ENCODE peak calls at places on chromosomes 13 and 19, in ten cellular contexts. One of them, this sample, is unnamed.
A peak's percentile ranks its signal among the peaks of the same experiment; 100 is the strongest.

GRCh38 chr19:16661480-16662034 is 618 bp downstream of the TMEM38A start:
- DNase-seq in NCI-H2029 treated with DMSO at 0.1 percent for 48 hours: no peak
- DNase-seq in activated CD4-positive, alpha-beta T cell treated with anti-CD3 and anti-CD28 coated beads, Interleukin-2, amount 10 ng/mL, durations not matched to agents 7 days and 5 days: peak; percentile 12
- DNase-seq in germinal center: peak; percentile 22
- DNase-seq in putamen: peak; percentile 46
- DNase-seq in dorsolateral prefrontal cortex: peak; percentile 33
- DNase-seq in LHCN-M2: no peak
- DNase-seq in C1 segment of cervical spinal cord: peak; percentile 27
- DNase-seq in lower leg skin: peak; percentile 17
- DNase-seq in SK-MEL-5: no peak
- DNase-seq in this sample: peak; percentile 17

GRCh38 chr19:38737921-38738731 is 6.1 kb downstream of the CAPN12 start:
- DNase-seq in NCI-H2029 treated with DMSO at 0.1 percent for 48 hours: no peak
- DNase-seq in activated CD4-positive, alpha-beta T cell treated with anti-CD3 and anti-CD28 coated beads, Interleukin-2, amount 10 ng/mL, durations not matched to agents 7 days and 5 days: no peak
- DNase-seq in germinal center: no peak
- DNase-seq in putamen: no peak
- DNase-seq in dorsolateral prefrontal cortex: no peak
- DNase-seq in LHCN-M2: no peak
- DNase-seq in C1 segment of cervical spinal cord: no peak
- DNase-seq in lower leg skin: no peak
- DNase-seq in SK-MEL-5: no peak
- DNase-seq in this sample: no peak

GRCh38 chr13:113176292-113176691 is 17.8 kb downstream of the PROZ start:
- DNase-seq in NCI-H2029 treated with DMSO at 0.1 percent for 48 hours: no peak
- DNase-seq in activated CD4-positive, alpha-beta T cell treated with anti-CD3 and anti-CD28 coated beads, Interleukin-2, amount 10 ng/mL, durations not matched to agents 7 days and 5 days: peak; percentile 58
- DNase-seq in germinal center: no peak
- DNase-seq in putamen: no peak
- DNase-seq in dorsolateral prefrontal cortex: no peak
- DNase-seq in LHCN-M2: no peak
- DNase-seq in C1 segment of cervical spinal cord: no peak
- DNase-seq in lower leg skin: no peak
- DNase-seq in SK-MEL-5: no peak
- DNase-seq in this sample: no peak

GRCh38 chr13:100544866-100545683 is 43.5 kb downstream of the GGACT start:
- DNase-seq in NCI-H2029 treated with DMSO at 0.1 percent for 48 hours: peak; percentile 17
- DNase-seq in activated CD4-positive, alpha-beta T cell treated with anti-CD3 and anti-CD28 coated beads, Interleukin-2, amount 10 ng/mL, durations not matched to agents 7 days and 5 days: no peak
- DNase-seq in germinal center: no peak
- DNase-seq in putamen: no peak
- DNase-seq in dorsolateral prefrontal cortex: peak; percentile 66
- DNase-seq in LHCN-M2: no peak
- DNase-seq in C1 segment of cervical spinal cord: no peak
- DNase-seq in lower leg skin: no peak
- DNase-seq in SK-MEL-5: no peak
- DNase-seq in this sample: no peak

GRCh38 chr19:5958851-5959122 is 19.2 kb downstream of the RANBP3 start:
- DNase-seq in NCI-H2029 treated with DMSO at 0.1 percent for 48 hours: no peak
- DNase-seq in activated CD4-positive, alpha-beta T cell treated with anti-CD3 and anti-CD28 coated beads, Interleukin-2, amount 10 ng/mL, durations not matched to agents 7 days and 5 days: no peak
- DNase-seq in germinal center: no peak
- DNase-seq in putamen: no peak
- DNase-seq in dorsolateral prefrontal cortex: no peak
- DNase-seq in LHCN-M2: no peak
- DNase-seq in C1 segment of cervical spinal cord: no peak
- DNase-seq in lower leg skin: no peak
- DNase-seq in SK-MEL-5: no peak
- DNase-seq in this sample: no peak

GRCh38 chr19:55605637-55606470 is at the start of gene ZNF865:
- DNase-seq in NCI-H2029 treated with DMSO at 0.1 percent for 48 hours: peak; percentile 62
- DNase-seq in activated CD4-positive, alpha-beta T cell treated with anti-CD3 and anti-CD28 coated beads, Interleukin-2, amount 10 ng/mL, durations not matched to agents 7 days and 5 days: peak; percentile 76
- DNase-seq in germinal center: peak; percentile 68
- DNase-seq in putamen: peak; percentile 66
- DNase-seq in dorsolateral prefrontal cortex: peak; percentile 83
- DNase-seq in LHCN-M2: peak; percentile 74
- DNase-seq in C1 segment of cervical spinal cord: peak; percentile 52
- DNase-seq in lower leg skin: peak; percentile 59
- DNase-seq in SK-MEL-5: peak; percentile 82
- DNase-seq in this sample: peak; percentile 67

GRCh38 chr19:41427647-41428480 is 690 bp upstream of the B3GNT8 start:
- DNase-seq in NCI-H2029 treated with DMSO at 0.1 percent for 48 hours: peak; percentile 30
- DNase-seq in activated CD4-positive, alpha-beta T cell treated with anti-CD3 and anti-CD28 coated beads, Interleukin-2, amount 10 ng/mL, durations not matched to agents 7 days and 5 days: peak; percentile 40
- DNase-seq in germinal center: no peak
- DNase-seq in putamen: no peak
- DNase-seq in dorsolateral prefrontal cortex: peak; percentile 36
- DNase-seq in LHCN-M2: no peak
- DNase-seq in C1 segment of cervical spinal cord: no peak
- DNase-seq in lower leg skin: no peak
- DNase-seq in SK-MEL-5: no peak
- DNase-seq in this sample: peak; percentile 30

GRCh38 chr19:14339741-14340140 is 41.5 kb upstream of the ADGRE5 start:
- DNase-seq in NCI-H2029 treated with DMSO at 0.1 percent for 48 hours: no peak
- DNase-seq in activated CD4-positive, alpha-beta T cell treated with anti-CD3 and anti-CD28 coated beads, Interleukin-2, amount 10 ng/mL, durations not matched to agents 7 days and 5 days: no peak
- DNase-seq in germinal center: no peak
- DNase-seq in putamen: no peak
- DNase-seq in dorsolateral prefrontal cortex: no peak
- DNase-seq in LHCN-M2: no peak
- DNase-seq in C1 segment of cervical spinal cord: no peak
- DNase-seq in lower leg skin: no peak
- DNase-seq in SK-MEL-5: no peak
- DNase-seq in this sample: no peak

GRCh38 chr19:10343495-10343894 is 4.1 kb upstream of the ICAM3 start:
- DNase-seq in NCI-H2029 treated with DMSO at 0.1 percent for 48 hours: no peak
- DNase-seq in activated CD4-positive, alpha-beta T cell treated with anti-CD3 and anti-CD28 coated beads, Interleukin-2, amount 10 ng/mL, durations not matched to agents 7 days and 5 days: no peak
- DNase-seq in germinal center: no peak
- DNase-seq in putamen: no peak
- DNase-seq in dorsolateral prefrontal cortex: no peak
- DNase-seq in LHCN-M2: no peak
- DNase-seq in C1 segment of cervical spinal cord: no peak
- DNase-seq in lower leg skin: no peak
- DNase-seq in SK-MEL-5: no peak
- DNase-seq in this sample: no peak

GRCh38 chr13:40494513-40494912 is 171.9 kb downstream of the FOXO1 start:
- DNase-seq in NCI-H2029 treated with DMSO at 0.1 percent for 48 hours: no peak
- DNase-seq in activated CD4-positive, alpha-beta T cell treated with anti-CD3 and anti-CD28 coated beads, Interleukin-2, amount 10 ng/mL, durations not matched to agents 7 days and 5 days: peak; percentile 39
- DNase-seq in germinal center: no peak
- DNase-seq in putamen: no peak
- DNase-seq in dorsolateral prefrontal cortex: no peak
- DNase-seq in LHCN-M2: no peak
- DNase-seq in C1 segment of cervical spinal cord: no peak
- DNase-seq in lower leg skin: no peak
- DNase-seq in SK-MEL-5: peak; percentile 13
- DNase-seq in this sample: no peak

GRCh38 chr13:28442872-28443271 is 52.1 kb downstream of the FLT1 start:
- DNase-seq in NCI-H2029 treated with DMSO at 0.1 percent for 48 hours: no peak
- DNase-seq in activated CD4-positive, alpha-beta T cell treated with anti-CD3 and anti-CD28 coated beads, Interleukin-2, amount 10 ng/mL, durations not matched to agents 7 days and 5 days: no peak
- DNase-seq in germinal center: no peak
- DNase-seq in putamen: no peak
- DNase-seq in dorsolateral prefrontal cortex: peak; percentile 55
- DNase-seq in LHCN-M2: no peak
- DNase-seq in C1 segment of cervical spinal cord: no peak
- DNase-seq in lower leg skin: no peak
- DNase-seq in SK-MEL-5: no peak
- DNase-seq in this sample: no peak

GRCh38 chr13:20658451-20658850 is 45.0 kb upstream of the IL17D start:
- DNase-seq in NCI-H2029 treated with DMSO at 0.1 percent for 48 hours: no peak
- DNase-seq in activated CD4-positive, alpha-beta T cell treated with anti-CD3 and anti-CD28 coated beads, Interleukin-2, amount 10 ng/mL, durations not matched to agents 7 days and 5 days: no peak
- DNase-seq in germinal center: no peak
- DNase-seq in putamen: no peak
- DNase-seq in dorsolateral prefrontal cortex: no peak
- DNase-seq in LHCN-M2: no peak
- DNase-seq in C1 segment of cervical spinal cord: no peak
- DNase-seq in lower leg skin: no peak
- DNase-seq in SK-MEL-5: no peak
- DNase-seq in this sample: no peak

GRCh38 chr13:71866173-71867091 is 572 bp downstream of the DACH1 start:
- DNase-seq in NCI-H2029 treated with DMSO at 0.1 percent for 48 hours: no peak
- DNase-seq in activated CD4-positive, alpha-beta T cell treated with anti-CD3 and anti-CD28 coated beads, Interleukin-2, amount 10 ng/mL, durations not matched to agents 7 days and 5 days: peak; percentile 22
- DNase-seq in germinal center: no peak
- DNase-seq in putamen: no peak
- DNase-seq in dorsolateral prefrontal cortex: no peak
- DNase-seq in LHCN-M2: no peak
- DNase-seq in C1 segment of cervical spinal cord: no peak
- DNase-seq in lower leg skin: no peak
- DNase-seq in SK-MEL-5: no peak
- DNase-seq in this sample: no peak

GRCh38 chr13:20128459-20128927 is 32.4 kb downstream of the GJA3 start:
- DNase-seq in NCI-H2029 treated with DMSO at 0.1 percent for 48 hours: no peak
- DNase-seq in activated CD4-positive, alpha-beta T cell treated with anti-CD3 and anti-CD28 coated beads, Interleukin-2, amount 10 ng/mL, durations not matched to agents 7 days and 5 days: no peak
- DNase-seq in germinal center: no peak
- DNase-seq in putamen: no peak
- DNase-seq in dorsolateral prefrontal cortex: no peak
- DNase-seq in LHCN-M2: no peak
- DNase-seq in C1 segment of cervical spinal cord: no peak
- DNase-seq in lower leg skin: no peak
- DNase-seq in SK-MEL-5: no peak
- DNase-seq in this sample: no peak

GRCh38 chr13:111145506-111145905 is 30.4 kb downstream of the ARHGEF7 start:
- DNase-seq in NCI-H2029 treated with DMSO at 0.1 percent for 48 hours: no peak
- DNase-seq in activated CD4-positive, alpha-beta T cell treated with anti-CD3 and anti-CD28 coated beads, Interleukin-2, amount 10 ng/mL, durations not matched to agents 7 days and 5 days: no peak
- DNase-seq in germinal center: no peak
- DNase-seq in putamen: no peak
- DNase-seq in dorsolateral prefrontal cortex: no peak
- DNase-seq in LHCN-M2: no peak
- DNase-seq in C1 segment of cervical spinal cord: no peak
- DNase-seq in lower leg skin: no peak
- DNase-seq in SK-MEL-5: no peak
- DNase-seq in this sample: no peak

GRCh38 chr19:43664008-43664407 is 6.0 kb downstream of the PLAUR start:
- DNase-seq in NCI-H2029 treated with DMSO at 0.1 percent for 48 hours: no peak
- DNase-seq in activated CD4-positive, alpha-beta T cell treated with anti-CD3 and anti-CD28 coated beads, Interleukin-2, amount 10 ng/mL, durations not matched to agents 7 days and 5 days: peak; percentile 64
- DNase-seq in germinal center: no peak
- DNase-seq in putamen: no peak
- DNase-seq in dorsolateral prefrontal cortex: no peak
- DNase-seq in LHCN-M2: no peak
- DNase-seq in C1 segment of cervical spinal cord: no peak
- DNase-seq in lower leg skin: no peak
- DNase-seq in SK-MEL-5: no peak
- DNase-seq in this sample: no peak

GRCh38 chr19:47210689-47211316 is 20.2 kb downstream of the BBC3 start:
- DNase-seq in NCI-H2029 treated with DMSO at 0.1 percent for 48 hours: peak; percentile 22
- DNase-seq in activated CD4-positive, alpha-beta T cell treated with anti-CD3 and anti-CD28 coated beads, Interleukin-2, amount 10 ng/mL, durations not matched to agents 7 days and 5 days: peak; percentile 88
- DNase-seq in germinal center: peak; percentile 77
- DNase-seq in putamen: no peak
- DNase-seq in dorsolateral prefrontal cortex: peak; percentile 70
- DNase-seq in LHCN-M2: peak; percentile 74
- DNase-seq in C1 segment of cervical spinal cord: no peak
- DNase-seq in lower leg skin: peak; percentile 91
- DNase-seq in SK-MEL-5: peak; percentile 92
- DNase-seq in this sample: peak; percentile 99

This sample was measured in tibial nerve.